ENCODE peak calls at places on chromosomes 7 and 10, in six cellular contexts. B is iris pigment epithelial cell; Q is A549; N is fibroblast of the conjunctiva; H is GDM1; G is stimulated activated CD8-positive, alpha-beta memory T cell treated with anti-CD3 and anti-CD28 coated beads, Interleukin-15, amount 100 ng/mL, for 24 hours. L is an unnamed sample.

GRCh38 chr10:28845009-28845682 is 167.8 kb downstream of the BAMBI start:
- DNase-seq in Q (no peak), N (no peak), G (no peak), B (peak), H (no peak), L (no peak)

GRCh38 chr7:134546903-134547737 is 1.8 kb upstream of the AKR1B15 start:
- DNase-seq in B (peak), H (no peak), N (peak), Q (peak), G (peak), L (no peak)

GRCh38 chr7:37035631-37036030 is 311.3 kb upstream of the AOAH start:
- DNase-seq in B (no peak), N (no peak), H (no peak), Q (no peak), G (no peak), L (no peak)

GRCh38 chr10:69759641-69760040 is 42.1 kb upstream of the COL13A1 start:
- DNase-seq in N (no peak), G (no peak), B (peak), H (no peak), Q (no peak), L (no peak)

GRCh38 chr10:23968296-23968695 is 240.6 kb upstream of the KIAA1217 start:
- DNase-seq in Q (no peak), N (no peak), H (no peak), B (no peak), G (no peak), L (no peak)

GRCh38 chr7:158037211-158037610 is 550.4 kb downstream of the PTPRN2 start:
- DNase-seq in Q (no peak), B (no peak), H (no peak), G (no peak), N (no peak), L (no peak)

GRCh38 chr7:30727061-30727945 is 24.6 kb upstream of the INMT start:
- DNase-seq in B (peak), H (no peak), G (no peak), Q (no peak), N (no peak), L (no peak)

GRCh38 chr10:27072436-27073114 is 27.7 kb downstream of the ANKRD26 start:
- DNase-seq in H (no peak), B (no peak), G (no peak), N (no peak), Q (peak), L (no peak)

GRCh38 chr7:101111261-101111660 is 15.6 kb upstream of the SERPINE1 start:
- DNase-seq in N (no peak), Q (no peak), G (no peak), H (no peak), B (no peak), L (no peak)

GRCh38 chr7:45026984-45027773 is 27.2 kb downstream of the CCM2 start:
- DNase-seq in H (peak), Q (no peak), N (no peak), G (no peak), B (peak), L (no peak)

GRCh38 chr7:25515876-25516275 is 287.6 kb upstream of the NPVF start:
- DNase-seq in N (no peak), H (no peak), Q (no peak), G (no peak), B (no peak), L (no peak)

GRCh38 chr7:66211429-66211828 is 6.3 kb downstream of the TPST1 start:
- DNase-seq in G (no peak), B (peak), N (no peak), H (no peak), Q (no peak), L (no peak)